ENCODE peak calls at places on chromosomes 2 and 18, in eight cellular contexts. I, R, V, H, O, G, J and L are unnamed samples.

GRCh38 chr2:172829229-172829628 is 93.6 kb downstream of the RAPGEF4 start:
- DNase-seq in I (no peak), O (no peak), H (no peak), R (peak), J (no peak), V (no peak), G (no peak), L (no peak)

GRCh38 chr2:130355578-130356431 is at the start of gene PTPN18:
- DNase-seq in V (peak), I (peak), J (peak), O (peak), G (peak), R (peak), H (peak), L (peak)

GRCh38 chr2:42932271-42933151 is 140.1 kb upstream of the HAAO start:
- DNase-seq in H (no peak), I (no peak), J (no peak), O (no peak), G (no peak), R (peak), V (no peak), L (no peak)

GRCh38 chr2:32427672-32428622 is 71.1 kb downstream of the BIRC6 start:
- DNase-seq in V (no peak), I (no peak), O (no peak), J (no peak), R (no peak), H (no peak), G (no peak), L (no peak)

GRCh38 chr2:150295544-150295943 is 191.9 kb downstream of the RND3 start:
- DNase-seq in G (no peak), I (no peak), H (no peak), J (no peak), R (no peak), O (no peak), V (no peak), L (no peak)

GRCh38 chr2:8884812-8885211 is 47.4 kb upstream of the KIDINS220 start:
- DNase-seq in G (no peak), I (no peak), V (no peak), H (no peak), O (no peak), J (no peak), R (no peak), L (no peak)

GRCh38 chr2:217916504-217917254 is 86.1 kb downstream of the TNS1 start:
- DNase-seq in J (peak), I (no peak), O (no peak), R (no peak), G (no peak), V (no peak), H (no peak), L (no peak)

GRCh38 chr2:104406273-104406726 is 447.6 kb upstream of the POU3F3 start:
- DNase-seq in H (no peak), J (peak), I (no peak), V (no peak), G (no peak), R (no peak), O (no peak), L (no peak)

GRCh38 chr2:197414515-197414914 is 20.3 kb downstream of the SF3B1 start:
- DNase-seq in G (no peak), H (no peak), V (no peak), R (no peak), I (no peak), J (no peak), O (no peak), L (no peak)

GRCh38 chr2:239991689-239992314 is 33.3 kb downstream of the NDUFA10 start:
- DNase-seq in R (peak), H (no peak), G (no peak), O (peak), J (peak), I (peak), V (no peak), L (no peak)

GRCh38 chr2:102122115-102122514 is 20.4 kb upstream of the IL1R1 start:
- DNase-seq in O (no peak), V (no peak), G (no peak), R (peak), J (no peak), H (no peak), I (no peak), L (no peak)

GRCh38 chr2:203804070-203804469 is 63.5 kb upstream of the CTLA4 start:
- DNase-seq in H (peak), I (no peak), V (peak), G (no peak), O (no peak), J (no peak), R (peak), L (peak)

GRCh38 chr18:2998644-2999043 is 14.3 kb downstream of the LPIN2 start:
- DNase-seq in V (no peak), J (no peak), G (no peak), R (no peak), I (no peak), H (no peak), O (no peak), L (no peak)

GRCh38 chr2:218402911-218403411 is 3.3 kb downstream of the CTDSP1 start:
- DNase-seq in I (no peak), O (no peak), V (no peak), J (no peak), R (no peak), H (no peak), G (no peak), L (no peak)

GRCh38 chr2:237691200-237691907 is 64.0 kb downstream of the LRRFIP1 start:
- DNase-seq in H (no peak), J (no peak), I (no peak), R (no peak), V (no peak), O (peak), G (no peak), L (no peak)

GRCh38 chr2:130152816-130153595 is 8.1 kb upstream of the CCDC74B start:
- DNase-seq in O (no peak), G (no peak), I (no peak), V (no peak), H (no peak), R (no peak), J (no peak), L (no peak)

GRCh38 chr2:43136011-43136799 is 90.2 kb downstream of the ZFP36L2 start:
- DNase-seq in H (no peak), G (no peak), O (no peak), R (no peak), I (no peak), J (no peak), V (no peak), L (no peak)

GRCh38 chr18:48885266-48885950 is 65.4 kb downstream of the SMAD7 start:
- DNase-seq in H (no peak), G (no peak), O (no peak), I (no peak), J (no peak), R (no peak), V (no peak), L (no peak)

GRCh38 chr2:16639431-16639830 is 26.2 kb downstream of the CYRIA start:
- DNase-seq in R (no peak), G (no peak), I (no peak), J (no peak), O (no peak), V (no peak), H (no peak), L (no peak)

GRCh38 chr2:160214461-160215055 is 14.5 kb upstream of the ITGB6 start:
- DNase-seq in O (peak), R (peak), I (no peak), J (no peak), H (no peak), V (peak), G (no peak), L (no peak)

GRCh38 chr2:233116946-233117345 is 56.8 kb downstream of the INPP5D start:
- DNase-seq in V (peak), J (no peak), O (peak), R (no peak), G (no peak), H (no peak), I (no peak), L (peak)

GRCh38 chr2:176592230-176592629 is 323.0 kb downstream of the MTX2 start:
- DNase-seq in J (no peak), R (no peak), I (no peak), O (no peak), H (no peak), V (no peak), G (no peak), L (no peak)

GRCh38 chr2:237900891-237901831 is 41.7 kb downstream of the RAMP1 start:
- DNase-seq in R (no peak), V (peak), O (no peak), I (no peak), J (no peak), H (no peak), G (no peak), L (no peak)

GRCh38 chr2:158573739-158574138 is 117.0 kb downstream of the PKP4 start:
- DNase-seq in O (no peak), J (no peak), G (no peak), V (no peak), H (no peak), R (no peak), I (no peak), L (no peak)

GRCh38 chr2:157182204-157182709 is 75.2 kb upstream of the GALNT5 start:
- DNase-seq in R (peak), H (no peak), V (no peak), J (no peak), I (peak), O (no peak), G (no peak), L (peak)

GRCh38 chr2:218342837-218343236 is 13.8 kb upstream of the CATIP start:
- DNase-seq in G (no peak), O (no peak), R (no peak), J (no peak), H (no peak), V (no peak), I (no peak), L (peak)

GRCh38 chr2:182165196-182165595 is 179.5 kb downstream of the PPP1R1C start:
- DNase-seq in G (no peak), R (no peak), H (no peak), V (no peak), I (no peak), O (no peak), J (no peak), L (no peak)

GRCh38 chr18:74836296-74837139 is 238.8 kb downstream of the ZNF407 start:
- DNase-seq in O (peak), R (peak), H (no peak), G (no peak), V (no peak), J (peak), I (no peak), L (no peak)

GRCh38 chr18:36186461-36187137 is 698 bp upstream of the MOCOS start:
- DNase-seq in I (peak), V (peak), G (no peak), H (no peak), R (no peak), J (peak), O (peak), L (no peak)

GRCh38 chr2:239815638-239816035 is 209.5 kb downstream of the NDUFA10 start:
- DNase-seq in V (no peak), I (no peak), J (no peak), R (no peak), O (no peak), G (no peak), H (no peak), L (no peak)

GRCh38 chr2:119475225-119475856 is 43.7 kb downstream of the TMEM37 start:
- DNase-seq in O (peak), V (no peak), H (no peak), R (no peak), G (no peak), J (no peak), I (no peak), L (no peak)

GRCh38 chr18:46243095-46243494 is 138.9 kb downstream of the HAUS1 start:
- DNase-seq in G (no peak), R (peak), V (no peak), J (no peak), H (no peak), I (no peak), O (no peak), L (no peak)

GRCh38 chr2:81648370-81648769 is 1343.8 kb upstream of the LRRTM1 start:
- DNase-seq in J (no peak), G (no peak), R (no peak), O (no peak), V (no peak), H (no peak), I (no peak), L (no peak)

GRCh38 chr2:31258351-31258750 is 24.4 kb downstream of the EHD3 start:
- DNase-seq in R (no peak), G (no peak), I (no peak), O (no peak), H (no peak), V (no peak), J (no peak), L (no peak)

GRCh38 chr2:224039770-224040088 is 643 bp upstream of the SERPINE2 start:
- DNase-seq in R (no peak), O (no peak), I (no peak), G (no peak), J (no peak), H (peak), V (no peak), L (no peak)

GRCh38 chr2:190180313-190181065 is 118.0 kb upstream of the MSTN start:
- DNase-seq in I (peak), V (peak), J (no peak), O (peak), R (no peak), H (no peak), G (peak), L (peak)

GRCh38 chr2:41957431-41957830 is 90.4 kb upstream of the PKDCC start:
- DNase-seq in G (no peak), I (no peak), R (no peak), V (no peak), O (no peak), J (no peak), H (no peak), L (no peak)

GRCh38 chr2:240646061-240646899 is 21.0 kb downstream of the GPR35 start:
- DNase-seq in O (no peak), J (no peak), H (no peak), R (no peak), V (peak), G (no peak), I (peak), L (no peak)